ENCODE peak calls at places on chromosomes 4 and X, in ten cellular contexts. One of them, this sample, is unnamed.

GRCh38 chr4:11261066-11261850 is 167.4 kb downstream of the HS3ST1 start:
- DNase-seq in endothelial cell of umbilical vein: no peak
- DNase-seq in endodermal cell: no peak
- DNase-seq in suprapubic skin: no peak
- DNase-seq in psoas muscle: no peak
- DNase-seq in dorsolateral prefrontal cortex: no peak
- DNase-seq in HepG2: no peak
- DNase-seq in brain microvascular endothelial cell: no peak
- DNase-seq in left lung: no peak
- DNase-seq in pancreas: no peak
- DNase-seq in this sample: no peak

GRCh38 chrX:54030329-54030728 is 13.9 kb downstream of the PHF8 start:
- DNase-seq in pancreas: no peak
- DNase-seq in endodermal cell: no peak
- DNase-seq in psoas muscle: no peak
- DNase-seq in left lung: no peak
- DNase-seq in endothelial cell of umbilical vein: no peak
- DNase-seq in dorsolateral prefrontal cortex: no peak
- DNase-seq in brain microvascular endothelial cell: no peak
- DNase-seq in HepG2: no peak
- DNase-seq in suprapubic skin: no peak
- DNase-seq in this sample: no peak

GRCh38 chr4:6996481-6996880 is 46.7 kb upstream of the TADA2B start:
- DNase-seq in suprapubic skin: no peak
- DNase-seq in pancreas: no peak
- DNase-seq in dorsolateral prefrontal cortex: no peak
- DNase-seq in brain microvascular endothelial cell: no peak
- DNase-seq in endothelial cell of umbilical vein: no peak
- DNase-seq in left lung: no peak
- DNase-seq in endodermal cell: peak
- DNase-seq in HepG2: no peak
- DNase-seq in psoas muscle: no peak
- DNase-seq in this sample: no peak

GRCh38 chrX:132592880-132593279 is 104.0 kb upstream of the MBNL3 start:
- DNase-seq in suprapubic skin: no peak
- DNase-seq in dorsolateral prefrontal cortex: no peak
- DNase-seq in pancreas: peak
- DNase-seq in psoas muscle: no peak
- DNase-seq in endothelial cell of umbilical vein: peak
- DNase-seq in HepG2: peak
- DNase-seq in endodermal cell: peak
- DNase-seq in left lung: no peak
- DNase-seq in brain microvascular endothelial cell: peak
- DNase-seq in this sample: no peak

GRCh38 chrX:101736651-101737050 is 77.0 kb upstream of the ARMCX2 start:
- DNase-seq in endodermal cell: no peak
- DNase-seq in pancreas: no peak
- DNase-seq in psoas muscle: no peak
- DNase-seq in dorsolateral prefrontal cortex: no peak
- DNase-seq in brain microvascular endothelial cell: no peak
- DNase-seq in suprapubic skin: no peak
- DNase-seq in HepG2: no peak
- DNase-seq in left lung: no peak
- DNase-seq in endothelial cell of umbilical vein: no peak
- DNase-seq in this sample: no peak

GRCh38 chr4:66633472-66633871 is 911.8 kb downstream of the CENPC start:
- DNase-seq in left lung: no peak
- DNase-seq in HepG2: no peak
- DNase-seq in endodermal cell: no peak
- DNase-seq in pancreas: no peak
- DNase-seq in endothelial cell of umbilical vein: no peak
- DNase-seq in psoas muscle: no peak
- DNase-seq in dorsolateral prefrontal cortex: no peak
- DNase-seq in brain microvascular endothelial cell: no peak
- DNase-seq in suprapubic skin: no peak
- DNase-seq in this sample: no peak

GRCh38 chr4:3867403-3868100 is 101.4 kb downstream of the ADRA2C start:
- DNase-seq in pancreas: no peak
- DNase-seq in endodermal cell: peak
- DNase-seq in left lung: peak
- DNase-seq in psoas muscle: no peak
- DNase-seq in brain microvascular endothelial cell: no peak
- DNase-seq in dorsolateral prefrontal cortex: peak
- DNase-seq in endothelial cell of umbilical vein: no peak
- DNase-seq in suprapubic skin: no peak
- DNase-seq in HepG2: no peak
- DNase-seq in this sample: no peak

GRCh38 chrX:143621276-143621675 is 14.6 kb downstream of the SLITRK4 start:
- DNase-seq in suprapubic skin: no peak
- DNase-seq in brain microvascular endothelial cell: no peak
- DNase-seq in psoas muscle: no peak
- DNase-seq in left lung: no peak
- DNase-seq in endothelial cell of umbilical vein: no peak
- DNase-seq in dorsolateral prefrontal cortex: no peak
- DNase-seq in pancreas: no peak
- DNase-seq in endodermal cell: no peak
- DNase-seq in HepG2: no peak
- DNase-seq in this sample: no peak

GRCh38 chr4:139950568-139950967 is 203.4 kb downstream of the MAML3 start:
- DNase-seq in suprapubic skin: no peak
- DNase-seq in endothelial cell of umbilical vein: no peak
- DNase-seq in HepG2: no peak
- DNase-seq in psoas muscle: no peak
- DNase-seq in dorsolateral prefrontal cortex: no peak
- DNase-seq in endodermal cell: no peak
- DNase-seq in brain microvascular endothelial cell: peak
- DNase-seq in pancreas: no peak
- DNase-seq in left lung: no peak
- DNase-seq in this sample: no peak

DNA sequence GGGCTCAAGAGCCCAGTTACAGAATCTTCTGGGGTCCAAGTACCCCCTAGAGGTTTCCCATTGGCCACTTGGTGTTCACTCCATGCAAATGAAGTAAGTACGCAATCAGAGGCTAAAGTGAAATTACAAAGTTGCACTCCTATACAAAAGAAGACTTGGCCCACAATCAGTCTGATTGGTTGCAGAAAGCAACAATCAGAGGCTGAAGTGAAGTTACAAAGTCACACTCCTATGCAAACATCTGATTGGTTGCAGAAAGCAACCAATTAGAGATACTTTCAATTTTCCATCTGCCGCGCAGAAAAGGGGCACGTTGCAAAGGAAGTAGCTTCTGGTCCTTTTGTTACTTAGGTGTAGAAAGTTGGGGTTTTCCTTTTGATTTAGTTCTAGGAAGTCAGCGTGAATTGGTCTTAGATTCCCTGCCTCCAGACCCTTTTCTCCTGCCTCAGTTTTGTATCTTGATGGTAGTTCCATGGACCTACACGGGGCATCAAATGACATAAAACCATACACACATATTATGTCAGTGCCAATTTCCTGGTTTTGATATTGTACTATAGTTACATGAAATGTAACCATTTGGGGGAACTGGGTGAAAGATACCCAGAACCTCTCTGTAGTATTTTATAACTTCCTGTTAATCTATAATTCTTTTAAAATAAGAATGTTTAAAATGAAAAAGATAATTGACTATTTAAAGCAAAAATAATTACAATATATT is 12.4 kb upstream of the PIN4 start:
- DNase-seq in brain microvascular endothelial cell: no peak
- DNase-seq in endothelial cell of umbilical vein: peak
- DNase-seq in pancreas: no peak
- DNase-seq in suprapubic skin: no peak
- DNase-seq in left lung: no peak
- DNase-seq in psoas muscle: no peak
- DNase-seq in endodermal cell: no peak
- DNase-seq in dorsolateral prefrontal cortex: no peak
- DNase-seq in HepG2: no peak
- DNase-seq in this sample: no peak
- H3K27ac ChIP-seq in brain microvascular endothelial cell: no peak
- H3K27ac ChIP-seq in endothelial cell of umbilical vein: no peak
- H3K27ac ChIP-seq in pancreas: no peak
- H3K27ac ChIP-seq in suprapubic skin: no peak
- H3K27ac ChIP-seq in left lung: no peak
- H3K27ac ChIP-seq in psoas muscle: no peak
- H3K27ac ChIP-seq in endodermal cell: no peak
- H3K27ac ChIP-seq in dorsolateral prefrontal cortex: no peak
- H3K27ac ChIP-seq in HepG2: no peak
- H3K27ac ChIP-seq in this sample: no peak

GRCh38 chrX:120463241-120463640 is 5.9 kb downstream of the LAMP2 start:
- DNase-seq in dorsolateral prefrontal cortex: no peak
- DNase-seq in endodermal cell: no peak
- DNase-seq in psoas muscle: no peak
- DNase-seq in left lung: no peak
- DNase-seq in pancreas: no peak
- DNase-seq in HepG2: peak
- DNase-seq in suprapubic skin: no peak
- DNase-seq in brain microvascular endothelial cell: no peak
- DNase-seq in endothelial cell of umbilical vein: peak
- DNase-seq in this sample: no peak

GRCh38 chrX:120464409-120464808 is 4.7 kb downstream of the LAMP2 start:
- DNase-seq in endothelial cell of umbilical vein: no peak
- DNase-seq in HepG2: no peak
- DNase-seq in left lung: no peak
- DNase-seq in endodermal cell: no peak
- DNase-seq in brain microvascular endothelial cell: no peak
- DNase-seq in suprapubic skin: no peak
- DNase-seq in pancreas: no peak
- DNase-seq in dorsolateral prefrontal cortex: no peak
- DNase-seq in psoas muscle: no peak
- DNase-seq in this sample: no peak

GRCh38 chrX:120459313-120459712 is 9.8 kb downstream of the LAMP2 start:
- DNase-seq in psoas muscle: no peak
- DNase-seq in pancreas: no peak
- DNase-seq in HepG2: no peak
- DNase-seq in endodermal cell: no peak
- DNase-seq in brain microvascular endothelial cell: no peak
- DNase-seq in endothelial cell of umbilical vein: no peak
- DNase-seq in left lung: no peak
- DNase-seq in dorsolateral prefrontal cortex: no peak
- DNase-seq in suprapubic skin: no peak
- DNase-seq in this sample: no peak

GRCh38 chrX:120457766-120458180 is 11.3 kb downstream of the LAMP2 start:
- DNase-seq in brain microvascular endothelial cell: peak
- DNase-seq in suprapubic skin: no peak
- DNase-seq in psoas muscle: no peak
- DNase-seq in pancreas: no peak
- DNase-seq in endothelial cell of umbilical vein: no peak
- DNase-seq in dorsolateral prefrontal cortex: no peak
- DNase-seq in HepG2: no peak
- DNase-seq in endodermal cell: no peak
- DNase-seq in left lung: no peak
- DNase-seq in this sample: no peak

GRCh38 chrX:120462370-120462769 is 6.7 kb downstream of the LAMP2 start:
- DNase-seq in pancreas: no peak
- DNase-seq in left lung: no peak
- DNase-seq in psoas muscle: no peak
- DNase-seq in HepG2: no peak
- DNase-seq in brain microvascular endothelial cell: no peak
- DNase-seq in endodermal cell: no peak
- DNase-seq in suprapubic skin: no peak
- DNase-seq in dorsolateral prefrontal cortex: no peak
- DNase-seq in endothelial cell of umbilical vein: no peak
- DNase-seq in this sample: no peak
- H3K27ac ChIP-seq in pancreas: no peak
- H3K27ac ChIP-seq in left lung: peak
- H3K27ac ChIP-seq in psoas muscle: peak
- H3K27ac ChIP-seq in HepG2: no peak
- H3K27ac ChIP-seq in brain microvascular endothelial cell: no peak
- H3K27ac ChIP-seq in endodermal cell: no peak
- H3K27ac ChIP-seq in suprapubic skin: no peak
- H3K27ac ChIP-seq in dorsolateral prefrontal cortex: no peak
- H3K27ac ChIP-seq in endothelial cell of umbilical vein: no peak
- H3K27ac ChIP-seq in this sample: no peak

GRCh38 chrX:46582325-46582724 is 8.8 kb downstream of the CHST7 start:
- DNase-seq in dorsolateral prefrontal cortex: no peak
- DNase-seq in endothelial cell of umbilical vein: peak
- DNase-seq in brain microvascular endothelial cell: no peak
- DNase-seq in endodermal cell: no peak
- DNase-seq in suprapubic skin: no peak
- DNase-seq in psoas muscle: no peak
- DNase-seq in HepG2: no peak
- DNase-seq in left lung: no peak
- DNase-seq in pancreas: no peak
- DNase-seq in this sample: no peak
- H3K27ac ChIP-seq in dorsolateral prefrontal cortex: no peak
- H3K27ac ChIP-seq in endothelial cell of umbilical vein: peak
- H3K27ac ChIP-seq in brain microvascular endothelial cell: peak
- H3K27ac ChIP-seq in endodermal cell: peak
- H3K27ac ChIP-seq in suprapubic skin: no peak
- H3K27ac ChIP-seq in psoas muscle: peak
- H3K27ac ChIP-seq in HepG2: no peak
- H3K27ac ChIP-seq in left lung: no peak
- H3K27ac ChIP-seq in pancreas: no peak
- H3K27ac ChIP-seq in this sample: no peak

GRCh38 chr4:128589384-128589957 is 220.0 kb upstream of the JADE1 start:
- DNase-seq in dorsolateral prefrontal cortex: no peak
- DNase-seq in psoas muscle: no peak
- DNase-seq in pancreas: no peak
- DNase-seq in brain microvascular endothelial cell: no peak
- DNase-seq in endodermal cell: no peak
- DNase-seq in left lung: no peak
- DNase-seq in endothelial cell of umbilical vein: no peak
- DNase-seq in HepG2: peak
- DNase-seq in suprapubic skin: no peak
- DNase-seq in this sample: no peak

GRCh38 chr4:128590773-128591172 is 218.7 kb upstream of the JADE1 start:
- DNase-seq in brain microvascular endothelial cell: no peak
- DNase-seq in dorsolateral prefrontal cortex: no peak
- DNase-seq in endothelial cell of umbilical vein: no peak
- DNase-seq in endodermal cell: no peak
- DNase-seq in suprapubic skin: no peak
- DNase-seq in psoas muscle: peak
- DNase-seq in pancreas: peak
- DNase-seq in left lung: no peak
- DNase-seq in HepG2: no peak
- DNase-seq in this sample: no peak

GRCh38 chr4:128583753-128584712 is 225.5 kb upstream of the JADE1 start:
- DNase-seq in dorsolateral prefrontal cortex: no peak
- DNase-seq in pancreas: peak
- DNase-seq in brain microvascular endothelial cell: no peak
- DNase-seq in endothelial cell of umbilical vein: no peak
- DNase-seq in suprapubic skin: no peak
- DNase-seq in endodermal cell: no peak
- DNase-seq in psoas muscle: peak
- DNase-seq in HepG2: no peak
- DNase-seq in left lung: peak
- DNase-seq in this sample: no peak

GRCh38 chr4:128590034-128590740 is 219.3 kb upstream of the JADE1 start:
- DNase-seq in pancreas: peak
- DNase-seq in suprapubic skin: no peak
- DNase-seq in brain microvascular endothelial cell: no peak
- DNase-seq in left lung: no peak
- DNase-seq in HepG2: peak
- DNase-seq in endothelial cell of umbilical vein: no peak
- DNase-seq in psoas muscle: no peak
- DNase-seq in endodermal cell: no peak
- DNase-seq in dorsolateral prefrontal cortex: no peak
- DNase-seq in this sample: no peak

DNA sequence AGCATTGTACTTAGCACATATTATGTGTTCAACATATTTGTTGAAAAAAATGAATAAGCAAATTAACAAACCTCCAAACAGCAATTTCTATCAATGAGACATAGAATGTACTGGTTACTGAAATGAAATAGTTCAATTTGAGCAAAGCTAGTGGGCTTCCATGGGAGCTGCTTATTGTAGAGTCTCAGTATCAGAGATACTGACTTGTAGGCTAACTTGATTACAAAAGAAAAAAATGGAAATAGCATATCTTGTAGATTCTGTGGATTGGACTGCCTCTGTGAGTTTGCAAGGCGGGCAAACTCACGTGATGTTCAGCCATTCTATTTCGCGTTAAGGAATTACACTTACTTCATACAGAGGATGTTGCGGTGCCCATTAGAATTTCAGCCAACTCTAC is 222.1 kb upstream of the JADE1 start:
- DNase-seq in endodermal cell: no peak
- DNase-seq in dorsolateral prefrontal cortex: no peak
- DNase-seq in pancreas: no peak
- DNase-seq in psoas muscle: no peak
- DNase-seq in HepG2: no peak
- DNase-seq in brain microvascular endothelial cell: no peak
- DNase-seq in endothelial cell of umbilical vein: no peak
- DNase-seq in left lung: no peak
- DNase-seq in suprapubic skin: no peak
- DNase-seq in this sample: no peak
- H3K27ac ChIP-seq in endodermal cell: no peak
- H3K27ac ChIP-seq in dorsolateral prefrontal cortex: no peak
- H3K27ac ChIP-seq in pancreas: no peak
- H3K27ac ChIP-seq in psoas muscle: no peak
- H3K27ac ChIP-seq in HepG2: no peak
- H3K27ac ChIP-seq in brain microvascular endothelial cell: no peak
- H3K27ac ChIP-seq in endothelial cell of umbilical vein: no peak
- H3K27ac ChIP-seq in left lung: no peak
- H3K27ac ChIP-seq in suprapubic skin: no peak
- H3K27ac ChIP-seq in this sample: no peak

This sample was measured in substantia nigra.